ENCODE peak calls at places on chromosomes 1 and 21, in nine cellular contexts. One of them, this sample, is unnamed.

GRCh38 chr1:117815105-117815812 is 114.2 kb downstream of the GDAP2 start:
- DNase-seq in vagina: no peak
- DNase-seq in brain pericyte: no peak
- DNase-seq in NCI-H1105 treated with DMSO at 0.1 percent for 48 hours: no peak
- DNase-seq in endothelial cell: no peak
- DNase-seq in activated T-helper 1 cell treated with anti-CD3 and anti-CD28 coated beads, Interleukin-2, amount 50 U/mL, for 16 hours: no peak
- DNase-seq in foreskin fibroblast: peak
- DNase-seq in AG10803: peak
- DNase-seq in NCI-H2171 treated with DMSO at 0.1 percent for 48 hours: no peak
- DNase-seq in this sample: no peak

GRCh38 chr1:43881415-43881814 is 52.2 kb upstream of the ARTN start:
- DNase-seq in AG10803: no peak
- DNase-seq in NCI-H1105 treated with DMSO at 0.1 percent for 48 hours: no peak
- DNase-seq in brain pericyte: no peak
- DNase-seq in vagina: no peak
- DNase-seq in NCI-H2171 treated with DMSO at 0.1 percent for 48 hours: no peak
- DNase-seq in foreskin fibroblast: peak
- DNase-seq in endothelial cell: no peak
- DNase-seq in activated T-helper 1 cell treated with anti-CD3 and anti-CD28 coated beads, Interleukin-2, amount 50 U/mL, for 16 hours: no peak
- DNase-seq in this sample: no peak

GRCh38 chr1:200738733-200739498 is at the start of gene CAMSAP2:
- DNase-seq in brain pericyte: peak
- DNase-seq in AG10803: peak
- DNase-seq in vagina: peak
- DNase-seq in endothelial cell: peak
- DNase-seq in foreskin fibroblast: peak
- DNase-seq in NCI-H1105 treated with DMSO at 0.1 percent for 48 hours: peak
- DNase-seq in activated T-helper 1 cell treated with anti-CD3 and anti-CD28 coated beads, Interleukin-2, amount 50 U/mL, for 16 hours: peak
- DNase-seq in NCI-H2171 treated with DMSO at 0.1 percent for 48 hours: peak
- DNase-seq in this sample: peak

GRCh38 chr1:37575692-37576091 is 19.0 kb downstream of the DNALI1 start:
- DNase-seq in endothelial cell: no peak
- DNase-seq in vagina: no peak
- DNase-seq in NCI-H2171 treated with DMSO at 0.1 percent for 48 hours: no peak
- DNase-seq in AG10803: no peak
- DNase-seq in brain pericyte: no peak
- DNase-seq in NCI-H1105 treated with DMSO at 0.1 percent for 48 hours: no peak
- DNase-seq in activated T-helper 1 cell treated with anti-CD3 and anti-CD28 coated beads, Interleukin-2, amount 50 U/mL, for 16 hours: no peak
- DNase-seq in foreskin fibroblast: peak
- DNase-seq in this sample: no peak

GRCh38 chr21:44802396-44803153 is 955 bp upstream of the UBE2G2 start:
- DNase-seq in endothelial cell: no peak
- DNase-seq in AG10803: no peak
- DNase-seq in activated T-helper 1 cell treated with anti-CD3 and anti-CD28 coated beads, Interleukin-2, amount 50 U/mL, for 16 hours: no peak
- DNase-seq in vagina: no peak
- DNase-seq in foreskin fibroblast: peak
- DNase-seq in NCI-H1105 treated with DMSO at 0.1 percent for 48 hours: no peak
- DNase-seq in NCI-H2171 treated with DMSO at 0.1 percent for 48 hours: no peak
- DNase-seq in brain pericyte: no peak
- DNase-seq in this sample: no peak

GRCh38 chr1:203268901-203269653 is 36.2 kb upstream of the BTG2 start:
- DNase-seq in endothelial cell: peak
- DNase-seq in AG10803: peak
- DNase-seq in activated T-helper 1 cell treated with anti-CD3 and anti-CD28 coated beads, Interleukin-2, amount 50 U/mL, for 16 hours: no peak
- DNase-seq in NCI-H2171 treated with DMSO at 0.1 percent for 48 hours: peak
- DNase-seq in vagina: no peak
- DNase-seq in brain pericyte: no peak
- DNase-seq in NCI-H1105 treated with DMSO at 0.1 percent for 48 hours: peak
- DNase-seq in foreskin fibroblast: peak
- DNase-seq in this sample: peak

GRCh38 chr1:113811353-113811887 is 856 bp downstream of the RSBN1 start:
- DNase-seq in NCI-H1105 treated with DMSO at 0.1 percent for 48 hours: peak
- DNase-seq in brain pericyte: no peak
- DNase-seq in AG10803: peak
- DNase-seq in vagina: no peak
- DNase-seq in NCI-H2171 treated with DMSO at 0.1 percent for 48 hours: peak
- DNase-seq in endothelial cell: peak
- DNase-seq in foreskin fibroblast: peak
- DNase-seq in activated T-helper 1 cell treated with anti-CD3 and anti-CD28 coated beads, Interleukin-2, amount 50 U/mL, for 16 hours: no peak
- DNase-seq in this sample: peak

GRCh38 chr1:206800411-206800810 is 28.1 kb upstream of the IL10 start:
- DNase-seq in NCI-H2171 treated with DMSO at 0.1 percent for 48 hours: no peak
- DNase-seq in endothelial cell: no peak
- DNase-seq in activated T-helper 1 cell treated with anti-CD3 and anti-CD28 coated beads, Interleukin-2, amount 50 U/mL, for 16 hours: no peak
- DNase-seq in foreskin fibroblast: no peak
- DNase-seq in NCI-H1105 treated with DMSO at 0.1 percent for 48 hours: no peak
- DNase-seq in vagina: no peak
- DNase-seq in brain pericyte: no peak
- DNase-seq in AG10803: peak
- DNase-seq in this sample: no peak

GRCh38 chr1:46131093-46131492 is 1.3 kb downstream of the PIK3R3 start:
- DNase-seq in activated T-helper 1 cell treated with anti-CD3 and anti-CD28 coated beads, Interleukin-2, amount 50 U/mL, for 16 hours: no peak
- DNase-seq in brain pericyte: no peak
- DNase-seq in NCI-H1105 treated with DMSO at 0.1 percent for 48 hours: no peak
- DNase-seq in NCI-H2171 treated with DMSO at 0.1 percent for 48 hours: peak
- DNase-seq in foreskin fibroblast: peak
- DNase-seq in vagina: no peak
- DNase-seq in endothelial cell: no peak
- DNase-seq in AG10803: no peak
- DNase-seq in this sample: peak

GRCh38 chr1:168991667-168992475 is 114.6 kb upstream of the ATP1B1 start:
- DNase-seq in NCI-H1105 treated with DMSO at 0.1 percent for 48 hours: no peak
- DNase-seq in endothelial cell: no peak
- DNase-seq in NCI-H2171 treated with DMSO at 0.1 percent for 48 hours: no peak
- DNase-seq in vagina: no peak
- DNase-seq in AG10803: no peak
- DNase-seq in foreskin fibroblast: no peak
- DNase-seq in brain pericyte: no peak
- DNase-seq in activated T-helper 1 cell treated with anti-CD3 and anti-CD28 coated beads, Interleukin-2, amount 50 U/mL, for 16 hours: no peak
- DNase-seq in this sample: no peak

GRCh38 chr1:89277725-89278124 is 5.1 kb upstream of the GBP5 start:
- DNase-seq in activated T-helper 1 cell treated with anti-CD3 and anti-CD28 coated beads, Interleukin-2, amount 50 U/mL, for 16 hours: no peak
- DNase-seq in brain pericyte: no peak
- DNase-seq in NCI-H1105 treated with DMSO at 0.1 percent for 48 hours: no peak
- DNase-seq in foreskin fibroblast: no peak
- DNase-seq in vagina: no peak
- DNase-seq in NCI-H2171 treated with DMSO at 0.1 percent for 48 hours: no peak
- DNase-seq in endothelial cell: no peak
- DNase-seq in AG10803: peak
- DNase-seq in this sample: no peak

GRCh38 chr1:94858276-94858675 is 38.1 kb downstream of the SLC44A3 start:
- DNase-seq in NCI-H2171 treated with DMSO at 0.1 percent for 48 hours: no peak
- DNase-seq in activated T-helper 1 cell treated with anti-CD3 and anti-CD28 coated beads, Interleukin-2, amount 50 U/mL, for 16 hours: no peak
- DNase-seq in brain pericyte: no peak
- DNase-seq in endothelial cell: no peak
- DNase-seq in AG10803: no peak
- DNase-seq in NCI-H1105 treated with DMSO at 0.1 percent for 48 hours: no peak
- DNase-seq in foreskin fibroblast: peak
- DNase-seq in vagina: no peak
- DNase-seq in this sample: peak

GRCh38 chr1:26705788-26706237 is 10.0 kb downstream of the ARID1A start:
- DNase-seq in brain pericyte: no peak
- DNase-seq in NCI-H2171 treated with DMSO at 0.1 percent for 48 hours: no peak
- DNase-seq in vagina: no peak
- DNase-seq in foreskin fibroblast: peak
- DNase-seq in AG10803: peak
- DNase-seq in activated T-helper 1 cell treated with anti-CD3 and anti-CD28 coated beads, Interleukin-2, amount 50 U/mL, for 16 hours: no peak
- DNase-seq in NCI-H1105 treated with DMSO at 0.1 percent for 48 hours: no peak
- DNase-seq in endothelial cell: no peak
- DNase-seq in this sample: peak

GRCh38 chr1:26276432-26276838 is 3.5 kb upstream of the SH3BGRL3 start:
- DNase-seq in NCI-H1105 treated with DMSO at 0.1 percent for 48 hours: no peak
- DNase-seq in AG10803: no peak
- DNase-seq in endothelial cell: no peak
- DNase-seq in NCI-H2171 treated with DMSO at 0.1 percent for 48 hours: no peak
- DNase-seq in brain pericyte: no peak
- DNase-seq in foreskin fibroblast: no peak
- DNase-seq in activated T-helper 1 cell treated with anti-CD3 and anti-CD28 coated beads, Interleukin-2, amount 50 U/mL, for 16 hours: no peak
- DNase-seq in vagina: no peak
- DNase-seq in this sample: no peak

GRCh38 chr1:37851782-37852210 is 7.6 kb downstream of the MTF1 start:
- DNase-seq in vagina: no peak
- DNase-seq in activated T-helper 1 cell treated with anti-CD3 and anti-CD28 coated beads, Interleukin-2, amount 50 U/mL, for 16 hours: no peak
- DNase-seq in endothelial cell: no peak
- DNase-seq in foreskin fibroblast: peak
- DNase-seq in AG10803: peak
- DNase-seq in NCI-H2171 treated with DMSO at 0.1 percent for 48 hours: no peak
- DNase-seq in NCI-H1105 treated with DMSO at 0.1 percent for 48 hours: no peak
- DNase-seq in brain pericyte: no peak
- DNase-seq in this sample: no peak

GRCh38 chr21:42562816-42563215 is 49.2 kb downstream of the SLC37A1 start:
- DNase-seq in NCI-H2171 treated with DMSO at 0.1 percent for 48 hours: no peak
- DNase-seq in activated T-helper 1 cell treated with anti-CD3 and anti-CD28 coated beads, Interleukin-2, amount 50 U/mL, for 16 hours: no peak
- DNase-seq in foreskin fibroblast: no peak
- DNase-seq in vagina: no peak
- DNase-seq in endothelial cell: no peak
- DNase-seq in AG10803: no peak
- DNase-seq in brain pericyte: no peak
- DNase-seq in NCI-H1105 treated with DMSO at 0.1 percent for 48 hours: no peak
- DNase-seq in this sample: no peak

GRCh38 chr1:203996126-203996525 is 76.8 kb upstream of the SOX13 start:
- DNase-seq in NCI-H1105 treated with DMSO at 0.1 percent for 48 hours: no peak
- DNase-seq in foreskin fibroblast: no peak
- DNase-seq in activated T-helper 1 cell treated with anti-CD3 and anti-CD28 coated beads, Interleukin-2, amount 50 U/mL, for 16 hours: no peak
- DNase-seq in AG10803: no peak
- DNase-seq in NCI-H2171 treated with DMSO at 0.1 percent for 48 hours: peak
- DNase-seq in endothelial cell: no peak
- DNase-seq in vagina: no peak
- DNase-seq in brain pericyte: no peak
- DNase-seq in this sample: peak

GRCh38 chr1:158706096-158706495 is 5.6 kb upstream of the OR6K2 start:
- DNase-seq in foreskin fibroblast: no peak
- DNase-seq in NCI-H2171 treated with DMSO at 0.1 percent for 48 hours: no peak
- DNase-seq in AG10803: no peak
- DNase-seq in vagina: no peak
- DNase-seq in brain pericyte: no peak
- DNase-seq in NCI-H1105 treated with DMSO at 0.1 percent for 48 hours: no peak
- DNase-seq in endothelial cell: no peak
- DNase-seq in activated T-helper 1 cell treated with anti-CD3 and anti-CD28 coated beads, Interleukin-2, amount 50 U/mL, for 16 hours: no peak
- DNase-seq in this sample: no peak

GRCh38 chr1:12078938-12079861 is 16.1 kb downstream of the TNFRSF8 start:
- DNase-seq in NCI-H1105 treated with DMSO at 0.1 percent for 48 hours: peak
- DNase-seq in activated T-helper 1 cell treated with anti-CD3 and anti-CD28 coated beads, Interleukin-2, amount 50 U/mL, for 16 hours: no peak
- DNase-seq in AG10803: peak
- DNase-seq in endothelial cell: peak
- DNase-seq in NCI-H2171 treated with DMSO at 0.1 percent for 48 hours: peak
- DNase-seq in brain pericyte: no peak
- DNase-seq in foreskin fibroblast: peak
- DNase-seq in vagina: no peak
- DNase-seq in this sample: peak

GRCh38 chr1:155002479-155003226 is at the start of gene ZBTB7B:
- DNase-seq in activated T-helper 1 cell treated with anti-CD3 and anti-CD28 coated beads, Interleukin-2, amount 50 U/mL, for 16 hours: no peak
- DNase-seq in foreskin fibroblast: peak
- DNase-seq in vagina: peak
- DNase-seq in NCI-H1105 treated with DMSO at 0.1 percent for 48 hours: no peak
- DNase-seq in AG10803: no peak
- DNase-seq in endothelial cell: peak
- DNase-seq in NCI-H2171 treated with DMSO at 0.1 percent for 48 hours: no peak
- DNase-seq in brain pericyte: no peak
- DNase-seq in this sample: peak

GRCh38 chr1:183227963-183228649 is 42.0 kb downstream of the LAMC2 start:
- DNase-seq in vagina: no peak
- DNase-seq in activated T-helper 1 cell treated with anti-CD3 and anti-CD28 coated beads, Interleukin-2, amount 50 U/mL, for 16 hours: no peak
- DNase-seq in NCI-H2171 treated with DMSO at 0.1 percent for 48 hours: peak
- DNase-seq in endothelial cell: peak
- DNase-seq in NCI-H1105 treated with DMSO at 0.1 percent for 48 hours: peak
- DNase-seq in AG10803: peak
- DNase-seq in foreskin fibroblast: peak
- DNase-seq in brain pericyte: no peak
- DNase-seq in this sample: peak

GRCh38 chr1:231643333-231644237 is 17.0 kb downstream of the DISC1 start:
- DNase-seq in foreskin fibroblast: no peak
- DNase-seq in NCI-H2171 treated with DMSO at 0.1 percent for 48 hours: no peak
- DNase-seq in AG10803: no peak
- DNase-seq in endothelial cell: no peak
- DNase-seq in brain pericyte: no peak
- DNase-seq in NCI-H1105 treated with DMSO at 0.1 percent for 48 hours: no peak
- DNase-seq in vagina: no peak
- DNase-seq in activated T-helper 1 cell treated with anti-CD3 and anti-CD28 coated beads, Interleukin-2, amount 50 U/mL, for 16 hours: no peak
- DNase-seq in this sample: no peak

GRCh38 chr1:169586395-169587255 is at the start of gene F5:
- DNase-seq in activated T-helper 1 cell treated with anti-CD3 and anti-CD28 coated beads, Interleukin-2, amount 50 U/mL, for 16 hours: peak
- DNase-seq in NCI-H1105 treated with DMSO at 0.1 percent for 48 hours: peak
- DNase-seq in endothelial cell: peak
- DNase-seq in foreskin fibroblast: peak
- DNase-seq in NCI-H2171 treated with DMSO at 0.1 percent for 48 hours: peak
- DNase-seq in brain pericyte: no peak
- DNase-seq in AG10803: peak
- DNase-seq in vagina: no peak
- DNase-seq in this sample: peak

GRCh38 chr1:42860339-42861013 is 14.1 kb downstream of the ZNF691 start:
- DNase-seq in endothelial cell: no peak
- DNase-seq in brain pericyte: no peak
- DNase-seq in vagina: no peak
- DNase-seq in foreskin fibroblast: peak
- DNase-seq in NCI-H1105 treated with DMSO at 0.1 percent for 48 hours: no peak
- DNase-seq in NCI-H2171 treated with DMSO at 0.1 percent for 48 hours: no peak
- DNase-seq in activated T-helper 1 cell treated with anti-CD3 and anti-CD28 coated beads, Interleukin-2, amount 50 U/mL, for 16 hours: no peak
- DNase-seq in AG10803: no peak
- DNase-seq in this sample: no peak

This sample was measured in astrocyte of the hippocampus.